ENCODE peak calls at places on chromosomes 1 and 21, in six cellular contexts. F is body of pancreas, M is pancreas, I is fibroblast of lung, Z is tibial artery, K is lower lobe of right lung. N is an unnamed sample. For H3K36me3, H3K9me3 and H3K4me1, the result is how much of the 10 kb centered on the place peaks cover.

GRCh38 chr1:235835226-235835625 is 31.5 kb downstream of the LYST start:
- DNase-seq in Z (peak), I (peak), F (peak), M (no peak), K (no peak), N (no peak)

GRCh38 chr1:14835725-14836124 is 237.2 kb downstream of the KAZN start:
- DNase-seq in I (peak), Z (no peak), M (no peak), F (no peak), K (no peak), N (no peak)

GRCh38 chr1:10594481-10595050 is 119.8 kb downstream of the PEX14 start:
- DNase-seq in K (no peak), F (no peak), Z (no peak), I (no peak), M (no peak), N (no peak)

GRCh38 chr1:66250075-66250474 is 283.9 kb upstream of the SGIP1 start:
- DNase-seq in I (no peak), K (no peak), M (no peak), Z (no peak), F (no peak), N (no peak)

GRCh38 chr1:145782166-145783099 is 41.5 kb downstream of the RNF115 start:
- DNase-seq in F (no peak), K (no peak), Z (no peak), M (no peak), I (peak), N (no peak)

GRCh38 chr1:112461200-112461871 is 47.4 kb upstream of the WNT2B start:
- DNase-seq in K (no peak), I (no peak), M (no peak), F (no peak), Z (no peak), N (no peak)

GRCh38 chr1:178628637-178629548 is 96.2 kb upstream of the RALGPS2 start:
- DNase-seq in Z (no peak), I (peak), K (no peak), F (no peak), M (no peak), N (no peak)

GRCh38 chr1:8438449-8438848 is 120.5 kb downstream of the SLC45A1 start:
- DNase-seq in I (peak), F (no peak), M (no peak), Z (no peak), K (no peak), N (no peak)

GRCh38 chr1:225470210-225470609 is 42.4 kb upstream of the LBR start:
- DNase-seq in F (peak), M (no peak), K (no peak), I (no peak), Z (peak), N (peak)

GRCh38 chr21:28142692-28143091 is 850.0 kb downstream of the LTN1 start:
- DNase-seq in M (no peak), I (peak), K (no peak), Z (no peak), F (no peak), N (no peak)

GRCh38 chr1:199029401-199029800 is 390.6 kb downstream of the PTPRC start:
- DNase-seq in Z (no peak), I (no peak), F (no peak), K (no peak), M (no peak), N (no peak)

GRCh38 chr21:35026617-35027557 is 22.2 kb downstream of the RUNX1 start:
- DNase-seq in M (no peak), F (no peak), Z (peak), K (peak), I (peak), N (peak)

GRCh38 chr1:115282825-115283224 is 55.2 kb downstream of the NGF start:
- DNase-seq in I (peak), M (no peak), F (peak), Z (peak), K (no peak), N (peak)

GRCh38 chr1:20699558-20699957 is 18.2 kb downstream of the KIF17 start:
- DNase-seq in K (no peak), F (no peak), I (no peak), Z (no peak), M (no peak), N (no peak)

GRCh38 chr1:50181027-50181663 is 72.4 kb downstream of the ELAVL4 start:
- DNase-seq in F (no peak), I (no peak), M (no peak), Z (no peak), K (no peak), N (no peak)

GRCh38 chr1:230191079-230191478 is 124.0 kb downstream of the GALNT2 start:
- DNase-seq in M (no peak), K (no peak), F (no peak), I (peak), Z (peak), N (peak)

GRCh38 chr1:183180634-183181056 is 5.4 kb upstream of the LAMC2 start:
- DNase-seq in M (no peak), K (no peak), I (peak), Z (peak), F (peak), N (peak)

GRCh38 chr21:33642896-33643657 is 776 bp downstream of the ITSN1 start:
- DNase-seq in F (peak), K (peak), I (peak), M (peak), Z (peak), N (peak)

GRCh38 chr1:228978486-228979324 is 243.4 kb downstream of the RHOU start:
- DNase-seq in M (no peak), Z (peak), K (no peak), I (peak), F (peak), N (peak)

GRCh38 chr1:15192916-15193550 is 39.5 kb downstream of the TMEM51 start:
- DNase-seq in M (no peak), F (no peak), K (no peak), Z (no peak), I (no peak), N (peak)

GRCh38 chr21:44753357-44753756 is 42.0 kb upstream of the TSPEAR start:
- DNase-seq in Z (peak), K (no peak), M (no peak), I (no peak), F (no peak), N (no peak)

GRCh38 chr1:27618341-27619067 is 14.6 kb upstream of the AHDC1 start:
- DNase-seq in F (no peak), K (no peak), M (peak), Z (no peak), I (no peak), N (no peak)

GRCh38 chr1:1373493-1374067 is 1.4 kb downstream of the AURKAIP1 start:
- DNase-seq in F (no peak), I (no peak), Z (no peak), K (no peak), M (no peak), N (no peak)

GRCh38 chr21:42439284-42440186 is 35.8 kb downstream of the UBASH3A start:
- DNase-seq in F (no peak), I (no peak), K (no peak), M (no peak), Z (no peak), N (no peak)

GRCh38 chr21:41369105-41369914 is 7.5 kb downstream of the MX2 start:
- DNase-seq in M (peak), I (no peak), K (peak), F (peak), Z (peak), N (no peak)

GRCh38 chr1:34684246-34684645 is 70.6 kb upstream of the GJB5 start:
- DNase-seq in M (no peak), I (no peak), Z (no peak), F (no peak), K (no peak), N (no peak)

GRCh38 chr1:91273875-91274274 is 130.8 kb downstream of the HFM1 start:
- DNase-seq in Z (no peak), M (no peak), I (no peak), F (no peak), K (no peak), N (no peak)

DNA sequence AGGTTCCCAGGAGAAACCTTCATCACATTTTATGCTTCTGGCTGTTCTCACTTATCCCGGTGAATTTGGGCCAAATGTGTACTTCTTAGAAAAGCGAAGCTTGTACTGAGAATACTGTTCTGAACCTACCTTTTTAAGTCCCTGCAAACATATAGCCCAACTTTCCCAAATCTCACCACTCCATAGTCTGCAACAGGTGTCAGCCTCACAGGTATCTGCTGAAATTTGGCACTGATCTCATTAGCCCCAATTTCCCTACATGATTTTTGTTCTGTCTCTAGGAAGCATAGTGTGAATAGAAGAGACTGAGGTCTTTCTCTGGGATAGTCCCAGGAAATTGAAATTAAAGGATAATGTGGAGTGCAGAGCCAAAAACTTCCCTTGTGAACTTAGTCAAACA is 11.5 kb downstream of the RIT1 start:
- DNase-seq in Z (no peak), F (no peak), K (no peak), M (no peak), I (no peak), N (no peak)
- H3K36me3 ChIP-seq in Z (half or more), F (under half), K (half or more), M (under half), I (under half), N (under half)

GRCh38 chr1:29379438-29380073 is 143.2 kb downstream of the PTPRU start:
- DNase-seq in F (no peak), I (peak), Z (no peak), K (no peak), M (no peak), N (no peak)
- H3K9me3 ChIP-seq in F (under half), I (under half), Z (under half), K (under half), M (under half), N (under half)

GRCh38 chr1:201760516-201760915 is 68.4 kb upstream of the IPO9 start:
- DNase-seq in K (no peak), M (no peak), I (peak), F (no peak), Z (no peak), N (no peak)
- H3K4me1 ChIP-seq in K (under half), M (under half), I (under half), F (under half), Z (half or more), N (under half)

GRCh38 chr1:169835647-169836046 is 40.9 kb upstream of the METTL18 start:
- DNase-seq in F (no peak), K (no peak), Z (no peak), M (no peak), I (no peak), N (no peak)

GRCh38 chr1:169834869-169835268 is 40.2 kb upstream of the METTL18 start:
- DNase-seq in F (no peak), Z (no peak), M (no peak), K (no peak), I (no peak), N (no peak)

GRCh38 chr1:169829671-169830070 is 35.0 kb upstream of the METTL18 start:
- DNase-seq in M (no peak), Z (no peak), I (no peak), F (no peak), K (no peak), N (no peak)

GRCh38 chr1:169836198-169836597 is 41.5 kb upstream of the METTL18 start:
- DNase-seq in Z (no peak), K (no peak), M (no peak), F (no peak), I (no peak), N (no peak)

GRCh38 chr1:169833179-169833901 is 38.6 kb upstream of the METTL18 start:
- DNase-seq in I (no peak), Z (no peak), K (no peak), M (no peak), F (no peak), N (no peak)
- H3K36me3 ChIP-seq in I (under half), Z (under half), K (under half), M (under half), F (under half), N (under half)

GRCh38 chr1:29331731-29332130 is 95.4 kb downstream of the PTPRU start:
- DNase-seq in I (no peak), F (no peak), Z (no peak), K (no peak), M (no peak), N (no peak)

GRCh38 chr1:29333008-29333407 is 96.7 kb downstream of the PTPRU start:
- DNase-seq in I (no peak), K (no peak), F (peak), Z (no peak), M (no peak), N (no peak)

GRCh38 chr1:29332204-29332603 is 95.9 kb downstream of the PTPRU start:
- DNase-seq in K (no peak), F (peak), I (peak), M (no peak), Z (no peak), N (no peak)

GRCh38 chr1:29339176-29339575 is 102.9 kb downstream of the PTPRU start:
- DNase-seq in K (no peak), I (peak), M (no peak), Z (no peak), F (no peak), N (no peak)

GRCh38 chr1:29335573-29335972 is 99.3 kb downstream of the PTPRU start:
- DNase-seq in I (no peak), Z (no peak), F (no peak), M (no peak), K (no peak), N (no peak)
- H3K9me3 ChIP-seq in I (under half), Z (under half), F (under half), M (under half), K (under half), N (under half)

GRCh38 chr1:110341146-110341871 is 2.1 kb downstream of the RBM15 start:
- DNase-seq in I (no peak), Z (no peak), F (no peak), M (no peak), K (peak), N (no peak)

GRCh38 chr1:110340207-110340468 is 961 bp downstream of the RBM15 start:
- DNase-seq in F (no peak), K (no peak), Z (peak), I (no peak), M (peak), N (no peak)

GRCh38 chr1:110338200-110339039 is 757 bp upstream of the RBM15 start:
- DNase-seq in Z (no peak), M (peak), I (peak), F (peak), K (peak), N (peak)

GRCh38 chr1:110339040-110339426 is at the start of gene RBM15:
- DNase-seq in I (no peak), Z (peak), K (peak), F (peak), M (peak), N (peak)

GRCh38 chr1:110339427-110340206 is 440 bp downstream of the RBM15 start:
- DNase-seq in M (no peak), K (peak), F (peak), I (peak), Z (no peak), N (peak)
- H3K4me1 ChIP-seq in M (under half), K (half or more), F (half or more), I (under half), Z (half or more), N (under half)

N was measured in aorta.